ENCODE peak calls at places on chromosomes 7 and 10, in four cellular contexts. F, J, E and K are unnamed samples.

GRCh38 chr7:102111063-102111757 is 175.5 kb upstream of the SH2B2 start:
- DNase-seq in F (peak), J (no peak), E (peak), K (no peak)

GRCh38 chr10:93849605-93850004 is 44.2 kb upstream of the SLC35G1 start:
- DNase-seq in E (no peak), J (no peak), F (no peak), K (no peak)

GRCh38 chr7:7190142-7190541 is 7.8 kb downstream of the C1GALT1 start:
- DNase-seq in J (no peak), E (no peak), F (no peak), K (no peak)

GRCh38 chr7:108079291-108080057 is 50.7 kb downstream of the LAMB4 start:
- DNase-seq in F (peak), E (no peak), J (no peak), K (no peak)

GRCh38 chr7:100371561-100372171 is 1.6 kb upstream of the PILRA start:
- DNase-seq in J (no peak), E (no peak), F (no peak), K (no peak)

GRCh38 chr10:129945941-129946760 is 17.9 kb downstream of the EBF3 start:
- DNase-seq in J (peak), E (peak), F (peak), K (no peak)

GRCh38 chr7:46772740-46773139 is 809.2 kb downstream of the TNS3 start:
- DNase-seq in E (no peak), F (no peak), J (no peak), K (no peak)

GRCh38 chr7:129665013-129665401 is 53.5 kb downstream of the NRF1 start:
- DNase-seq in E (no peak), F (no peak), J (no peak), K (no peak)

GRCh38 chr10:112873541-112873940 is 76.5 kb upstream of the TCF7L2 start:
- DNase-seq in F (no peak), E (no peak), J (no peak), K (no peak)

GRCh38 chr7:80468931-80469714 is 42.7 kb downstream of the GNAT3 start:
- DNase-seq in E (no peak), F (no peak), J (no peak), K (no peak)

GRCh38 chr10:59082249-59082648 is 94.2 kb upstream of the PHYHIPL start:
- DNase-seq in J (no peak), E (no peak), F (no peak), K (no peak)

GRCh38 chr7:134004829-134005505 is 122.2 kb upstream of the LRGUK start:
- DNase-seq in J (no peak), F (no peak), E (no peak), K (no peak)

GRCh38 chr10:35185260-35186034 is 58.8 kb downstream of the CREM start:
- DNase-seq in J (no peak), F (no peak), E (no peak), K (no peak)

GRCh38 chr10:91681361-91682276 is 48.7 kb upstream of the PPP1R3C start:
- DNase-seq in F (no peak), E (no peak), J (no peak), K (no peak)

GRCh38 chr10:87771871-87772500 is 46.0 kb downstream of the ATAD1 start:
- DNase-seq in E (no peak), J (no peak), F (no peak), K (no peak)

GRCh38 chr10:63241898-63242297 is 108.8 kb downstream of the NRBF2 start:
- DNase-seq in F (no peak), J (no peak), E (no peak), K (no peak)

GRCh38 chr10:69472544-69472943 is 21.3 kb downstream of the TSPAN15 start:
- DNase-seq in E (no peak), J (no peak), F (no peak), K (no peak)

GRCh38 chr10:58824396-58824795 is 311.7 kb downstream of the BICC1 start:
- DNase-seq in E (no peak), F (no peak), J (no peak), K (no peak)

GRCh38 chr7:149409889-149410288 is 51.0 kb downstream of the ZNF777 start:
- DNase-seq in J (no peak), E (no peak), F (no peak), K (no peak)

GRCh38 chr7:151631149-151631967 is 111.7 kb upstream of the RHEB start:
- DNase-seq in F (peak), E (no peak), J (peak), K (no peak)

GRCh38 chr7:5636446-5636835 is 145.0 kb downstream of the RNF216 start:
- DNase-seq in J (no peak), F (no peak), E (no peak), K (no peak)

GRCh38 chr10:62093863-62094291 is 174.8 kb downstream of the RTKN2 start:
- DNase-seq in J (no peak), E (no peak), F (no peak), K (no peak)

GRCh38 chr7:2122651-2123050 is 110.1 kb downstream of the MAD1L1 start:
- DNase-seq in F (no peak), J (no peak), E (peak), K (no peak)

GRCh38 chr10:5633166-5633565 is 33.2 kb downstream of the ASB13 start:
- DNase-seq in J (no peak), F (no peak), E (no peak), K (no peak)

GRCh38 chr7:150435390-150436073 is 14.9 kb upstream of the GIMAP8 start:
- DNase-seq in J (no peak), F (no peak), E (no peak), K (peak)

GRCh38 chr10:124878457-124878739 is 63.5 kb upstream of the ZRANB1 start:
- DNase-seq in J (no peak), F (no peak), E (no peak), K (no peak)

GRCh38 chr7:96354881-96355280 is 33.0 kb upstream of the SLC25A13 start:
- DNase-seq in E (no peak), J (no peak), F (no peak), K (no peak)

GRCh38 chr7:31986878-31987518 is 83.2 kb downstream of the PDE1C start:
- DNase-seq in J (no peak), F (no peak), E (no peak), K (no peak)

GRCh38 chr10:48384699-48384982 is 78.2 kb downstream of the MAPK8 start:
- DNase-seq in F (no peak), E (no peak), J (no peak), K (no peak)

GRCh38 chr10:122307669-122308486 is 36.8 kb downstream of the BTBD16 start:
- DNase-seq in E (no peak), J (no peak), F (peak), K (no peak)

GRCh38 chr7:41507686-41508268 is 195.1 kb downstream of the INHBA start:
- DNase-seq in F (no peak), E (no peak), J (no peak), K (no peak)

GRCh38 chr7:99372275-99373085 is 2.0 kb upstream of the ARPC1B start:
- DNase-seq in J (peak), F (peak), E (no peak), K (no peak)

GRCh38 chr7:76291346-76292205 is 10.9 kb upstream of the HSPB1 start:
- DNase-seq in J (peak), F (peak), E (peak), K (peak)

GRCh38 chr10:122495406-122496340 is 34.3 kb downstream of the HTRA1 start:
- DNase-seq in F (no peak), J (no peak), E (no peak), K (no peak)

GRCh38 chr10:58723977-58724376 is 211.3 kb downstream of the BICC1 start:
- DNase-seq in F (no peak), E (no peak), J (no peak), K (no peak)

GRCh38 chr7:19215421-19215820 is 70.2 kb upstream of the FERD3L start:
- DNase-seq in E (no peak), F (no peak), J (no peak), K (no peak)

GRCh38 chr10:97648557-97649404 is 8.3 kb downstream of the PI4K2A start:
- DNase-seq in F (no peak), J (no peak), E (no peak), K (peak)
- TF ChIP-seq POLR2A in F (no peak), J (no peak), E (no peak), K (peak)

GRCh38 chr10:11832042-11832441 is 8.9 kb downstream of the PROSER2 start:
- DNase-seq in F (peak), E (no peak), J (no peak), K (no peak)

GRCh38 chr10:11827414-11827813 is 4.3 kb downstream of the PROSER2 start:
- DNase-seq in F (no peak), E (no peak), J (no peak), K (no peak)

GRCh38 chr10:11828682-11829284 is 5.6 kb downstream of the PROSER2 start:
- DNase-seq in F (no peak), E (no peak), J (no peak), K (no peak)

GRCh38 chr10:11831520-11831951 is 8.4 kb downstream of the PROSER2 start:
- DNase-seq in F (no peak), J (no peak), E (no peak), K (no peak)

GRCh38 chr10:11830836-11831519 is 7.8 kb downstream of the PROSER2 start:
- DNase-seq in F (peak), J (peak), E (no peak), K (no peak)
- TF ChIP-seq POLR2AphosphoS5 in F (no peak), J (peak), E (no peak), K (no peak)

DNA sequence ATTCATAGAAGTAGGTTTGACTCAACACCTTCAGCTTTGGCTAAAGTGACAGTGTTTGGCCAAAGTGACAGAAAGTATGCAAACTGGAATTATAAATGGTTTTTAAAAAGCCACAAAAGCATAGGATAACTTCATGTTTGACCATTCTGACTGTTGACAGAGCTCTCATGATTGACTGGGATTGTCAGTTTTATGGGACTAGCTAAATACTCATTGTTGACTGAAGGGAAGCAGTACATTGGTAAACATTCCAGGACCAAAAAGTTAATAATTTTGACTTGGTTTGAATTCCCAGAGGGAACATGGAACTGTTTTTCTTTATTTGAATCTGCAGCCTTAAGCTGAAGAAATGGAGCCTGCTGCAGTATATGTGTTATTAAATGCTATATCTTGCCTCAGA is 84.6 kb upstream of the STEAP4 start:
- DNase-seq in F (no peak), E (no peak), J (no peak), K (no peak)
- TF ChIP-seq POLR2A in F (no peak), E (no peak), J (no peak), K (no peak)

GRCh38 chr7:140674356-140674800 is 1.6 kb downstream of the ADCK2 start:
- DNase-seq in F (peak), J (peak), E (no peak), K (peak)

GRCh38 chr7:140673770-140674155 is 1.0 kb downstream of the ADCK2 start:
- DNase-seq in J (peak), F (peak), E (no peak), K (no peak)

GRCh38 chr7:140672382-140673062 is at the start of gene ADCK2:
- DNase-seq in E (no peak), F (peak), J (peak), K (peak)

GRCh38 chr7:140671966-140672365 is 779 bp upstream of the ADCK2 start:
- DNase-seq in J (no peak), E (peak), F (peak), K (no peak)

GRCh38 chr7:140673063-140673769 is 471 bp downstream of the ADCK2 start:
- DNase-seq in F (peak), J (peak), E (peak), K (peak)
- TF ChIP-seq POLR2AphosphoS5 in F (no peak), J (peak), E (no peak), K (no peak)